ENCODE peak calls at places on chromosomes 3 and 15, in five cellular contexts. Z, J, M, W and C are unnamed samples.
A peak's percentile ranks its signal among the peaks of the same experiment; 100 is the strongest.

GRCh38 chr3:141337523-141337854 is 30.8 kb upstream of the ZBTB38 start:
- DNase-seq in Z (no peak), J (no peak), M (no peak), W (no peak), C (no peak)

GRCh38 chr3:50264389-50264963 is 4.5 kb upstream of the SEMA3B start:
- DNase-seq in Z (no peak), J (peak; percentile 93), M (peak; percentile 69), W (peak; percentile 87), C (peak; percentile 93)

GRCh38 chr15:96331942-96332853 is 1.7 kb downstream of the NR2F2 start:
- DNase-seq in Z (no peak), J (peak; percentile 64), M (peak; percentile 35), W (no peak), C (peak; percentile 38)

GRCh38 chr3:49638445-49638844 is 35.7 kb upstream of the APEH start:
- DNase-seq in Z (no peak), J (peak; percentile 33), M (peak; percentile 42), W (no peak), C (peak; percentile 45)

GRCh38 chr3:123194552-123194951 is 7.2 kb upstream of the SEC22A start:
- DNase-seq in Z (no peak), J (peak; percentile 49), M (peak; percentile 17), W (no peak), C (no peak)

GRCh38 chr3:48297111-48297810 is 36.2 kb downstream of the SPINK8 start:
- DNase-seq in Z (no peak), J (no peak), M (no peak), W (no peak), C (no peak)

GRCh38 chr15:94677202-94677790 is 445.9 kb downstream of the MCTP2 start:
- DNase-seq in Z (no peak), J (no peak), M (no peak), W (no peak), C (no peak)

GRCh38 chr3:25001041-25001591 is 426.9 kb upstream of the RARB start:
- DNase-seq in Z (no peak), J (peak; percentile 32), M (no peak), W (no peak), C (peak; percentile 93)

GRCh38 chr3:197522881-197523342 is 32.9 kb downstream of the BDH1 start:
- DNase-seq in Z (no peak), J (no peak), M (no peak), W (no peak), C (peak; percentile 87)

GRCh38 chr3:117524890-117525289 is 815.3 kb downstream of the TUSC7 start:
- DNase-seq in Z (no peak), J (no peak), M (peak; percentile 53), W (no peak), C (peak; percentile 59)

GRCh38 chr3:53589201-53589600 is 94.8 kb downstream of the CACNA1D start:
- DNase-seq in Z (no peak), J (no peak), M (no peak), W (no peak), C (no peak)

GRCh38 chr3:50661321-50661837 is 13.3 kb upstream of the DOCK3 start:
- DNase-seq in Z (no peak), J (no peak), M (no peak), W (no peak), C (no peak)

GRCh38 chr15:60223161-60223560 is 174.6 kb downstream of the ANXA2 start:
- DNase-seq in Z (no peak), J (no peak), M (no peak), W (no peak), C (no peak)

GRCh38 chr3:156433910-156434309 is 121.0 kb downstream of the SSR3 start:
- DNase-seq in Z (no peak), J (peak; percentile 45), M (peak; percentile 37), W (no peak), C (no peak)

GRCh38 chr3:69568458-69568857 is 170.8 kb upstream of the MITF start:
- DNase-seq in Z (no peak), J (no peak), M (peak; percentile 63), W (no peak), C (peak; percentile 7)

GRCh38 chr3:105274536-105274935 is 92.2 kb upstream of the ALCAM start:
- DNase-seq in Z (no peak), J (no peak), M (no peak), W (no peak), C (no peak)

GRCh38 chr3:85933326-85933725 is 974.5 kb downstream of the CADM2 start:
- DNase-seq in Z (no peak), J (no peak), M (no peak), W (no peak), C (no peak)

GRCh38 chr3:3799173-3800075 is at the start of gene LRRN1:
- DNase-seq in Z (no peak), J (no peak), M (no peak), W (peak; percentile 53), C (peak; percentile 8)

GRCh38 chr15:40782609-40783227 is 12.9 kb downstream of the C15orf62 start:
- DNase-seq in Z (peak; percentile 35), J (peak; percentile 34), M (no peak), W (peak; percentile 79), C (peak; percentile 19)

GRCh38 chr3:148951599-148952361 is 39.6 kb upstream of the GYG1 start:
- DNase-seq in Z (no peak), J (peak; percentile 84), M (no peak), W (no peak), C (peak; percentile 20)

GRCh38 chr3:178436773-178437172 is 99.5 kb upstream of the KCNMB2 start:
- DNase-seq in Z (no peak), J (peak; percentile 45), M (peak; percentile 23), W (no peak), C (peak; percentile 85)

GRCh38 chr15:99562238-99562637 is 3.5 kb upstream of the MEF2A start:
- DNase-seq in Z (no peak), J (no peak), M (no peak), W (no peak), C (no peak)

GRCh38 chr15:66630801-66631351 is 65.1 kb upstream of the LCTL start:
- DNase-seq in Z (no peak), J (no peak), M (no peak), W (no peak), C (peak; percentile 15)

GRCh38 chr15:77673801-77674317 is 41.1 kb upstream of the LINGO1 start:
- DNase-seq in Z (no peak), J (no peak), M (no peak), W (no peak), C (no peak)

GRCh38 chr15:77670558-77671148 is 37.9 kb upstream of the LINGO1 start:
- DNase-seq in Z (no peak), J (no peak), M (no peak), W (no peak), C (no peak)

GRCh38 chr15:77671274-77672056 is 38.8 kb upstream of the LINGO1 start:
- DNase-seq in Z (no peak), J (no peak), M (no peak), W (no peak), C (no peak)

GRCh38 chr15:77674327-77674726 is 41.6 kb upstream of the LINGO1 start:
- DNase-seq in Z (no peak), J (no peak), M (no peak), W (no peak), C (no peak)

DNA sequence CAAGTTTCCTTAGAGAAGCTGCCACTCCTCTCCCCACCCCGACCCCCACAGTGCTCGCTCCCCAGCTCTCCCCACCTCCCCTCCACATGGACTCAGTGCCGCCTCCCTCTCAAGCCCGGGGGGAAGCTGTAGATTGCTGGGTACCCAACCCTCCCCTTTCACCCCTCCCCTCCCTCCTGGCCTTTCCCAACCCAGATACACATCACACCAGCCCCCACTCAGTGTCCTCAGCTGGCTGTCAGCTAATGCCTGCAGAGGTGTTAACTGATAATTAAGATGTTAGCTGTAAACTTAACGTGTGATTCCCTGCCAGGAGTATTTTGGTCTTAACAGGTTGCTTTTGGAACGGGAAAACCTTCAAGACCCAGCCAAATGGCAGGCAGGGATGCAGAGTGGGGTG is 39.4 kb upstream of the LINGO1 start:
- DNase-seq in Z (no peak), J (no peak), M (no peak), W (no peak), C (no peak)
- H3K27me3 ChIP-seq in Z (peaks cover 9% of the 10 kb centered on the region), J (peaks cover 78% of the 10 kb centered on the region), M (no peaks in the 10 kb centered on the region), W (peaks cover 3% of the 10 kb centered on the region), C (peaks cover 96% of the 10 kb centered on the region)

GRCh38 chr3:147412491-147412916 is 3.3 kb downstream of the ZIC1 start:
- DNase-seq in Z (no peak), J (no peak), M (no peak), W (no peak), C (no peak)

GRCh38 chr3:147412917-147413711 is 3.9 kb downstream of the ZIC1 start:
- DNase-seq in Z (no peak), J (no peak), M (no peak), W (no peak), C (no peak)

GRCh38 chr3:147410518-147411234 is 1.5 kb downstream of the ZIC1 start:
- DNase-seq in Z (no peak), J (no peak), M (peak; percentile 86), W (peak; percentile 25), C (no peak)

GRCh38 chr3:147411235-147411607 is 2.1 kb downstream of the ZIC1 start:
- DNase-seq in Z (no peak), J (no peak), M (no peak), W (peak; percentile 26), C (peak; percentile 23)

DNA sequence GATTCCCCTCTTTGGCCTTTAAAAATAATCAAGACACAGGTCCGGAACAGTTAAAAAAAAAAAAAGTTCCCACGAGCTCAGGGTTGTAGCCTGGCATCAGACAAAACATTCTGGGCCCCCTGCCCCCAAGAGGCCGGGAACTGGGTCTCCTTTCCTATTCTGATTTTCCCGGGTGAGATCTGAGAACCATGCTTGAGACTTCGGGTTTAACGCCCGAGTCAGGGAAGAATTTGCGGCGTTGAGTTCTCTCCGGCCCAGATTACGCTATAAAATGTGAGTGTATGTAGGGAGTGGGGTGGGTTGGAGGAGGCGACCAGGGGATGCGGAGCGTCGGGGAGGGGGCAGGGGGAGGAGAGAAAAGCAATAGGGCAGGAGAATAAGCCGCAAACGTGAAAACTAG is 2.6 kb downstream of the ZIC1 start:
- DNase-seq in Z (no peak), J (no peak), M (no peak), W (no peak), C (no peak)
- H3K27me3 ChIP-seq in Z (no peaks in the 10 kb centered on the region), J (no peaks in the 10 kb centered on the region), M (no peaks in the 10 kb centered on the region), W (peaks cover 15% of the 10 kb centered on the region), C (peaks cover 91% of the 10 kb centered on the region)

GRCh38 chr15:101477851-101478353 is 11.6 kb downstream of the PCSK6 start:
- DNase-seq in Z (no peak), J (no peak), M (no peak), W (no peak), C (no peak)
- H3K27me3 ChIP-seq in Z (no peaks in the 10 kb centered on the region), J (peaks cover 10% of the 10 kb centered on the region), M (no peaks in the 10 kb centered on the region), W (no peaks in the 10 kb centered on the region), C (peaks cover 38% of the 10 kb centered on the region)

DNA sequence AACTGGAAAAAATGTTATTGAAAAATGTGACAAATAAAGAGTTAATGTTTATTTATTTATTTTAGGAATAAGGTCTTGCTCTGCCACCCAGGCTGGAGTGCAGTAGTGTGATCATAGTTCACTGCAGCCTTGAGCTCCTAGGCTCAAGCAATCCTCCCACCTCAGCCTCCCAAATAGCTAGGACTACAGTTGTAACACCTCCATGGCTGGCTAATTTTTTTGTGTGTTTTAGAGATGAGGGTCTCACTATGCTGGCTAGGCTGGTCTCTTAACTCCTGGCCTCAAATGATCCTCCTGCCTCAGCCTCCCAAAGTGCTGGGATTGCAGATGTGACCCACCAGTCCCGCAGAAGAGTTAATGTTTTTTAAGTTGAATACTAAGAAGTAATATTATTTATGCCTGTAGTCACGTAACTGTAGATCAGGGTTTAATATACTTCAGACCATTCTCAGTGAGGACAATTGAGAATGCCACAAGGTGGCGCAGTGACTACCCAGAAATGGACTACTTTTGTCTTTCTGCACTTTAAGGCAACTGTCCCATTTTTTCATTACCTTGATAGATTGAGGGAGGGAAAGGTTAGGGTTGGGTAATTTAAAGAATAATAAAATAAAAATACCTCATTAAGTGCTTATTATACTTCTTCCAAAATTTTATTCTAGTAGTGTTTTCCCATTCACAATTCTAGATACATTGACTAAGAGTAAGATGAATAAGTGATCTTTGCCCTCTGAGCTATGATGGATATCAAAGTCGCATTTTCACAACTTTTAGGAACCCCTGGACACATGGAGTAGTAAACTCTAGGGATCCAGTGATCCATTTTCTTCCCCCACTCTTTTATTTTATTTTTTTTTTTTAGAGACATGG is 6.0 kb downstream of the MUC13 start:
- DNase-seq in Z (peak; percentile 54), J (peak; percentile 69), M (peak; percentile 72), W (peak; percentile 43), C (peak; percentile 89)
- H3K27me3 ChIP-seq in Z (no peaks in the 10 kb centered on the region), J (no peaks in the 10 kb centered on the region), M (no peaks in the 10 kb centered on the region), W (no peaks in the 10 kb centered on the region), C (peaks cover 13% of the 10 kb centered on the region)